ENCODE peak calls at places on chromosomes 11 and 22, in five cellular contexts. One of them, this sample, is unnamed.

GRCh38 chr11:124179311-124179710 is 3.8 kb upstream of the OR10D3 start:
- DNase-seq in H1: no peak
- DNase-seq in K562: no peak
- DNase-seq in HepG2: no peak
- DNase-seq in A549: no peak
- DNase-seq in this sample: no peak

GRCh38 chr11:69667619-69668604 is 7.2 kb downstream of the LTO1 start:
- DNase-seq in H1: no peak
- DNase-seq in K562: no peak
- DNase-seq in HepG2: peak
- DNase-seq in A549: no peak
- DNase-seq in this sample: no peak

GRCh38 chr11:2582436-2582931 is 117.3 kb downstream of the KCNQ1OT1 start:
- DNase-seq in H1: no peak
- DNase-seq in K562: no peak
- DNase-seq in HepG2: no peak
- DNase-seq in A549: no peak
- DNase-seq in this sample: no peak

GRCh38 chr22:33063611-33064010 is 5.4 kb upstream of the SYN3 start:
- DNase-seq in H1: no peak
- DNase-seq in K562: no peak
- DNase-seq in HepG2: no peak
- DNase-seq in A549: no peak
- DNase-seq in this sample: no peak

GRCh38 chr11:34624069-34624468 is 3.2 kb downstream of the EHF start:
- DNase-seq in H1: no peak
- DNase-seq in K562: no peak
- DNase-seq in HepG2: no peak
- DNase-seq in A549: no peak
- DNase-seq in this sample: no peak

GRCh38 chr11:62593434-62594044 is 2.2 kb upstream of the TUT1 start:
- DNase-seq in H1: no peak
- DNase-seq in K562: peak
- DNase-seq in HepG2: peak
- DNase-seq in A549: peak
- DNase-seq in this sample: peak

GRCh38 chr11:95092549-95093324 is 3.1 kb downstream of the ENDOD1 start:
- DNase-seq in H1: no peak
- DNase-seq in K562: peak
- DNase-seq in HepG2: peak
- DNase-seq in A549: peak
- DNase-seq in this sample: peak

GRCh38 chr11:92226331-92227232 is 2.0 kb downstream of the FAT3 start:
- DNase-seq in H1: no peak
- DNase-seq in K562: no peak
- DNase-seq in HepG2: no peak
- DNase-seq in A549: no peak
- DNase-seq in this sample: no peak

GRCh38 chr11:27315816-27316215 is 47.2 kb downstream of the CCDC34 start:
- DNase-seq in H1: no peak
- DNase-seq in K562: no peak
- DNase-seq in HepG2: no peak
- DNase-seq in A549: no peak
- DNase-seq in this sample: no peak

GRCh38 chr22:22123118-22123959 is 121.2 kb upstream of the VPREB1 start:
- DNase-seq in H1: no peak
- DNase-seq in K562: no peak
- DNase-seq in HepG2: no peak
- DNase-seq in A549: no peak
- DNase-seq in this sample: no peak

GRCh38 chr11:126607776-126608625 is 252.5 kb downstream of the ST3GAL4 start:
- DNase-seq in H1: no peak
- DNase-seq in K562: no peak
- DNase-seq in HepG2: no peak
- DNase-seq in A549: no peak
- DNase-seq in this sample: no peak

GRCh38 chr22:21447694-21448402 is 19.3 kb upstream of the TMEM191C start:
- DNase-seq in H1: no peak
- DNase-seq in K562: peak
- DNase-seq in HepG2: no peak
- DNase-seq in A549: peak
- DNase-seq in this sample: no peak

GRCh38 chr22:22916215-22916951 is 28.8 kb downstream of the IGLL5 start:
- DNase-seq in H1: no peak
- DNase-seq in K562: peak
- DNase-seq in HepG2: peak
- DNase-seq in A549: no peak
- DNase-seq in this sample: no peak

GRCh38 chr22:22235564-22235963 is 9.0 kb upstream of the VPREB1 start:
- DNase-seq in H1: no peak
- DNase-seq in K562: peak
- DNase-seq in HepG2: no peak
- DNase-seq in A549: peak
- DNase-seq in this sample: no peak

GRCh38 chr11:79794484-79795393 is 353.9 kb upstream of the TENM4 start:
- DNase-seq in H1: no peak
- DNase-seq in K562: no peak
- DNase-seq in HepG2: no peak
- DNase-seq in A549: no peak
- DNase-seq in this sample: no peak

GRCh38 chr22:38766076-38766777 is 10.4 kb upstream of the SUN2 start:
- DNase-seq in H1: peak
- DNase-seq in K562: peak
- DNase-seq in HepG2: peak
- DNase-seq in A549: peak
- DNase-seq in this sample: peak
- TF ChIP-seq MAFK in H1: no peak
- TF ChIP-seq MAFK in K562: no peak
- TF ChIP-seq MAFK in HepG2: no peak
- TF ChIP-seq MAFK in A549: no peak
- TF ChIP-seq MAFK in this sample: no peak

GRCh38 chr11:107741044-107741823 is 29.4 kb upstream of the SLN start:
- DNase-seq in H1: no peak
- DNase-seq in K562: peak
- DNase-seq in HepG2: peak
- DNase-seq in A549: peak
- DNase-seq in this sample: peak
- TF ChIP-seq MAFK in H1: no peak
- TF ChIP-seq MAFK in K562: no peak
- TF ChIP-seq MAFK in HepG2: no peak
- TF ChIP-seq MAFK in A549: no peak
- TF ChIP-seq MAFK in this sample: no peak

DNA sequence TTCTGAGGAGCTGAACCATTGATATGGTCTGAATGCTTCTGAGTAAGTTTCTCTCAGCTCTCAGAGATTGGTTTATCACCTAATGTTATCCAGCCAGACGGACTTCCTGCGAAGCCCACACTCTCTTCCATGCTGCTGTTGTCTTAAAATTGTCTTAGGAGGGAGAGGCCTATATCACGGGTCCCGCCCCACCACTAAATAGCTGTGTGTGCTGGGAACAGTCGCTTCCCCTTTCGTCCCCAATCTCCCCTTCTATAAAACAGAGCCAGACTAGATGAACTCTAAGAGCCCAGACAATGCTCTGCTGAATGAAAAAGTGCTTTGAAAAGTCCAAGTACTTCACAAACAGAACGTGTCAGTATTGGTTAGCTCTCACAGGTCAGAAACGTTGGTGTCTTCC is 81.4 kb upstream of the AKIP1 start:
- DNase-seq in H1: no peak
- DNase-seq in K562: no peak
- DNase-seq in HepG2: no peak
- DNase-seq in A549: no peak
- DNase-seq in this sample: no peak
- TF ChIP-seq MAFK in H1: no peak
- TF ChIP-seq MAFK in K562: no peak
- TF ChIP-seq MAFK in HepG2: no peak
- TF ChIP-seq MAFK in A549: no peak
- TF ChIP-seq MAFK in this sample: no peak

GRCh38 chr11:30917859-30918478 is 331.8 kb upstream of the MPPED2 start:
- DNase-seq in H1: no peak
- DNase-seq in K562: peak
- DNase-seq in HepG2: peak
- DNase-seq in A549: peak
- DNase-seq in this sample: peak
- TF ChIP-seq MAFK in H1: no peak
- TF ChIP-seq MAFK in K562: no peak
- TF ChIP-seq MAFK in HepG2: no peak
- TF ChIP-seq MAFK in A549: no peak
- TF ChIP-seq MAFK in this sample: no peak

This sample was measured in IMR-90.